ENCODE peak calls at places on chromosomes 7 and 10, in five cellular contexts. R is HAP-1; P is NCI-H748 treated with DMSO at 0.1 percent for 48 hours; O is iris pigment epithelial cell; J is activated CD4-positive, alpha-beta T cell treated with anti-CD3 and anti-CD28 coated beads, Interleukin-2, amount 10 ng/mL, durations not matched to agents 7 days and 5 days. U is an unnamed sample.

GRCh38 chr7:45580053-45580872 is 6.1 kb downstream of the ADCY1 start:
- DNase-seq in O (peak; percentile 6), J (no peak), R (no peak), P (peak; percentile 34), U (peak; percentile 34)

GRCh38 chr7:1289681-1290261 is 57.1 kb downstream of the UNCX start:
- DNase-seq in R (no peak), P (peak; percentile 38), J (no peak), O (peak; percentile 10), U (peak; percentile 70)

GRCh38 chr10:43222296-43222695 is 44.6 kb downstream of the RASGEF1A start:
- DNase-seq in O (no peak), P (no peak), R (no peak), J (no peak), U (no peak)

GRCh38 chr7:28768577-28769147 is 189.5 kb downstream of the TRIL start:
- DNase-seq in R (no peak), O (peak; percentile 77), P (no peak), J (no peak), U (no peak)

GRCh38 chr7:127907638-127908040 is 123.6 kb downstream of the LRRC4 start:
- DNase-seq in R (no peak), J (no peak), P (no peak), O (peak; percentile 93), U (no peak)

GRCh38 chr7:42082144-42082543 is 154.9 kb downstream of the GLI3 start:
- DNase-seq in O (peak; percentile 89), P (no peak), R (no peak), J (no peak), U (no peak)

GRCh38 chr10:22246680-22247391 is 29.0 kb upstream of the EBLN1 start:
- DNase-seq in P (no peak), R (no peak), J (peak; percentile 20), O (peak; percentile 90), U (no peak)

GRCh38 chr10:89627863-89628262 is 17.2 kb downstream of the PANK1 start:
- DNase-seq in O (no peak), R (no peak), P (no peak), J (no peak), U (no peak)

GRCh38 chr10:25877296-25877695 is 56.7 kb upstream of the MYO3A start:
- DNase-seq in R (no peak), O (no peak), P (no peak), J (no peak), U (no peak)

GRCh38 chr10:56329961-56330360 is 31.1 kb downstream of the ZWINT start:
- DNase-seq in O (no peak), R (no peak), J (no peak), P (no peak), U (no peak)

GRCh38 chr10:85527610-85528317 is 838.8 kb downstream of the GRID1 start:
- DNase-seq in R (no peak), P (no peak), O (peak; percentile 4), J (no peak), U (no peak)

GRCh38 chr7:117582219-117582704 is 102.4 kb downstream of the CFTR start:
- DNase-seq in J (no peak), O (peak; percentile 96), R (no peak), P (no peak), U (no peak)

GRCh38 chr7:4123823-4124222 is 558.3 kb upstream of the FOXK1 start:
- DNase-seq in O (peak; percentile 17), R (no peak), J (no peak), P (no peak), U (no peak)